ENCODE peak calls at places on chromosomes 7 and 10, in five cellular contexts. F is A549, K is IMR-90, V is GM12878, C is K562. J is an unnamed sample.

GRCh38 chr10:119370046-119370770 is 162.8 kb downstream of the GRK5 start:
- DNase-seq in F (no peak), K (peak), V (no peak), C (no peak), J (no peak)

GRCh38 chr10:86022906-86023305 is 343.7 kb downstream of the GRID1 start:
- DNase-seq in F (no peak), K (no peak), V (no peak), C (no peak), J (no peak)

GRCh38 chr10:133335238-133336122 is 1.2 kb downstream of the CALY start:
- DNase-seq in F (peak), K (peak), V (no peak), C (peak), J (peak)

GRCh38 chr10:36345770-36346169 is 703.7 kb upstream of the FZD8 start:
- DNase-seq in F (no peak), K (peak), V (no peak), C (no peak), J (no peak)

GRCh38 chr7:39979406-39980073 is 29.5 kb downstream of the CDK13 start:
- DNase-seq in F (no peak), K (no peak), V (no peak), C (no peak), J (no peak)

GRCh38 chr10:78851652-78852051 is 217.1 kb upstream of the ZMIZ1 start:
- DNase-seq in F (no peak), K (no peak), V (no peak), C (no peak), J (no peak)

GRCh38 chr7:151428393-151429231 is 11.3 kb downstream of the CRYGN start:
- DNase-seq in F (no peak), K (peak), V (no peak), C (no peak), J (peak)

GRCh38 chr10:71088054-71088453 is 124.3 kb upstream of the UNC5B start:
- DNase-seq in F (no peak), K (no peak), V (no peak), C (no peak), J (no peak)

GRCh38 chr7:42694894-42695553 is 216.8 kb downstream of the C7orf25 start:
- DNase-seq in F (no peak), K (no peak), V (no peak), C (no peak), J (no peak)

GRCh38 chr7:1961776-1962276 is 270.9 kb downstream of the MAD1L1 start:
- DNase-seq in F (no peak), K (peak), V (peak), C (no peak), J (no peak)

GRCh38 chr7:154693646-154694045 is 309.3 kb downstream of the PAXIP1 start:
- DNase-seq in F (no peak), K (no peak), V (no peak), C (no peak), J (no peak)

GRCh38 chr10:52465202-52465601 is 151.1 kb downstream of the DKK1 start:
- DNase-seq in F (no peak), K (no peak), V (no peak), C (no peak), J (no peak)

DNA sequence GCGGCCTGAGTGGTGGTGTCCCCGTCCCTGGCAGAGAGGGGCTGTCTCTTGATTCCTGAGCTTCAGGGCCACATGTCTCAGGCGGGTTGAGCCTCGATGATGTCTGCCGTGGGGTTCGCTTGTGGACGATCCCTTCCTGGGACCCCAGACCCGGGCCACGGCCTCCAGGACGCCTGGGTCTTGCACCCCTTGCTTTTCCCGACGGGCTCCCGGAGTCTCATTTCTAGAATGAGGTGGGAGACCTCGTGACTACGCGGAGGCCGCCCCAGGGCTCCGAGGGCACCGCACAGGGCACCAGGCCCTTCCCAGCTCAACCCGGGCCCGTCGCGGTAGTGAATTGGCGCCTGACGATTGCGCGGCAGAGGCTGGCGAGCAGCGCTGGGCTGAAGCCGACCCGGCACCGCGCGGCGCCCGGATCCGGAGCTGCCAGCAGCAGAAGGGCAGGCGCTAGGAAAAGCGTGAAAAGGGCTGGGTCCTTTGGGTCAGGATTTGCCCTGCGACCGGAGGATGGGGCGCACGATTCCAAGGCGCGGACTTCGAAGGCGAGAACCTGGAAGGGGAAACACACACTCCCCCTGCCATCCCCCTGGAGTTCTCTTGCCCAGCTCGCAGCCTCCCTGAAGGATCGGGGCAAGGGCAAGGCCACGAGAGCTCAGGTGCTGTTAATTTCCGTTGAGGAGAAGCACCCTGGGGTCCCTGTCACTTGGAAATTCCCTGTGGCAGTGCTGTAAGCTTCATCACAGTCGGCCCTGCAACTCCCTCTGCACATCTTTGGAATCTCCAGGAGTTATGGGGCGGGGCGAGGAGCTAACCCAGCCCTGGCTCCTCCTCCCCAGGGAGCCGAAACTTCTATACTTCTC is 15.5 kb downstream of the TLX1 start:
- DNase-seq in F (no peak), K (no peak), V (no peak), C (no peak), J (peak)
- TF ChIP-seq RCOR1 in F (no peak), K (no peak), V (no peak), C (no peak), J (no peak)

GRCh38 chr10:69912584-69912983 is 110.9 kb downstream of the COL13A1 start:
- DNase-seq in F (no peak), K (no peak), V (no peak), C (no peak), J (no peak)
- TF ChIP-seq RCOR1 in F (no peak), K (no peak), V (no peak), C (no peak), J (no peak)

GRCh38 chr7:70620333-70621055 is 511.4 kb upstream of the GALNT17 start:
- DNase-seq in F (no peak), K (no peak), V (no peak), C (no peak), J (no peak)

GRCh38 chr7:70619130-70619529 is 512.8 kb upstream of the GALNT17 start:
- DNase-seq in F (no peak), K (no peak), V (no peak), C (no peak), J (peak)

GRCh38 chr7:70616821-70617220 is 515.1 kb upstream of the GALNT17 start:
- DNase-seq in F (no peak), K (no peak), V (no peak), C (no peak), J (no peak)

GRCh38 chr7:70619659-70620058 is 512.3 kb upstream of the GALNT17 start:
- DNase-seq in F (no peak), K (no peak), V (no peak), C (no peak), J (no peak)

GRCh38 chr7:70618020-70618551 is 513.9 kb upstream of the GALNT17 start:
- DNase-seq in F (no peak), K (no peak), V (no peak), C (no peak), J (no peak)
- TF ChIP-seq RCOR1 in F (no peak), K (no peak), V (no peak), C (no peak), J (no peak)

GRCh38 chr10:87095241-87095945 is 387 bp downstream of the SHLD2 start:
- DNase-seq in F (peak), K (peak), V (peak), C (no peak), J (peak)
- TF ChIP-seq RCOR1 in F (no peak), K (peak), V (no peak), C (no peak), J (no peak)